ENCODE peak calls at places on chromosomes 5 and 9, in four cellular contexts. H is K562, N is HCT116, O is HepG2. B is an unnamed sample. For H3K4me1, the result is how much of the 10 kb centered on the place peaks cover.

GRCh38 chr5:112878760-112879159 is 17.7 kb downstream of the SRP19 start:
- DNase-seq in N (peak), H (peak), O (no peak), B (no peak)

GRCh38 chr5:83035373-83036170 is 41.6 kb downstream of the TMEM167A start:
- DNase-seq in N (no peak), H (no peak), O (no peak), B (no peak)

GRCh38 chr9:96361668-96362067 is 21.8 kb downstream of the SLC35D2 start:
- DNase-seq in O (no peak), N (no peak), H (no peak), B (no peak)

GRCh38 chr5:116740771-116741170 is 166.1 kb upstream of the SEMA6A start:
- DNase-seq in O (no peak), N (no peak), H (no peak), B (no peak)

GRCh38 chr9:16752615-16753014 is 117.9 kb downstream of the BNC2 start:
- DNase-seq in H (no peak), N (no peak), O (no peak), B (no peak)

GRCh38 chr9:137366445-137366810 is 56.5 kb downstream of the EXD3 start:
- DNase-seq in N (no peak), H (no peak), O (no peak), B (no peak)

GRCh38 chr9:133976191-133976861 is 15.8 kb downstream of the VAV2 start:
- DNase-seq in H (no peak), O (no peak), N (no peak), B (no peak)

GRCh38 chr5:78746990-78747389 is 98.4 kb upstream of the LHFPL2 start:
- DNase-seq in H (no peak), N (no peak), O (no peak), B (no peak)

GRCh38 chr5:51225671-51226419 is 157.4 kb upstream of the ISL1 start:
- DNase-seq in N (no peak), O (no peak), H (no peak), B (no peak)

GRCh38 chr5:82351754-82352145 is 73.6 kb upstream of the RPS23 start:
- DNase-seq in N (peak), O (peak), H (peak), B (peak)

GRCh38 chr9:88945636-88946333 is 45.5 kb upstream of the S1PR3 start:
- DNase-seq in H (no peak), O (no peak), N (no peak), B (no peak)

GRCh38 chr5:141149812-141150211 is at the start of gene PCDHB6:
- DNase-seq in N (no peak), O (peak), H (no peak), B (no peak)

GRCh38 chr5:115602585-115603125 is 376 bp upstream of the TICAM2 start:
- DNase-seq in N (no peak), H (no peak), O (no peak), B (no peak)

GRCh38 chr9:81789751-81790150 is 100.4 kb upstream of the TLE1 start:
- DNase-seq in H (no peak), N (no peak), O (no peak), B (no peak)

GRCh38 chr5:138111937-138112336 is 27.3 kb downstream of the NME5 start:
- DNase-seq in N (no peak), O (no peak), H (no peak), B (no peak)

GRCh38 chr5:135141303-135142268 is 107.6 kb upstream of the PITX1 start:
- DNase-seq in N (peak), H (peak), O (peak), B (no peak)

GRCh38 chr9:110316255-110316921 is 21.3 kb downstream of the TXNDC8 start:
- DNase-seq in O (no peak), N (no peak), H (no peak), B (no peak)

GRCh38 chr9:101477736-101478135 is 42.2 kb upstream of the ALDOB start:
- DNase-seq in O (no peak), H (no peak), N (no peak), B (no peak)

GRCh38 chr9:10661994-10662393 is 49.2 kb upstream of the PTPRD start:
- DNase-seq in N (no peak), H (no peak), O (no peak), B (no peak)

GRCh38 chr9:83537331-83538171 is 650 bp downstream of the FRMD3 start:
- DNase-seq in O (no peak), H (no peak), N (no peak), B (no peak)

GRCh38 chr5:126745259-126745992 is 31.5 kb upstream of the LMNB1 start:
- DNase-seq in N (no peak), H (no peak), O (no peak), B (no peak)

GRCh38 chr9:96417610-96418073 is 528 bp downstream of the ZNF367 start:
- DNase-seq in N (no peak), O (no peak), H (no peak), B (no peak)

GRCh38 chr5:167982-168660 is 23.2 kb upstream of the LRRC14B start:
- DNase-seq in H (no peak), O (no peak), N (no peak), B (no peak)

GRCh38 chr5:113090336-113091106 is 113.9 kb downstream of the DCP2 start:
- DNase-seq in O (no peak), H (no peak), N (no peak), B (no peak)

GRCh38 chr5:54309751-54310432 is 481 bp downstream of the ARL15 start:
- DNase-seq in N (no peak), O (no peak), H (no peak), B (no peak)

GRCh38 chr5:115807654-115808052 is 8.8 kb downstream of the CDO1 start:
- DNase-seq in O (no peak), H (no peak), N (no peak), B (no peak)

GRCh38 chr9:92983984-92984589 is 36.8 kb downstream of the FGD3 start:
- DNase-seq in H (no peak), O (no peak), N (peak), B (no peak)

GRCh38 chr9:91746904-91747303 is 203.1 kb downstream of the ROR2 start:
- DNase-seq in N (no peak), H (no peak), O (no peak), B (no peak)

GRCh38 chr5:173730610-173731302 is 114.3 kb upstream of the BOD1 start:
- DNase-seq in N (no peak), H (no peak), O (no peak), B (no peak)

GRCh38 chr9:129278391-129279237 is 100.6 kb upstream of the IER5L start:
- DNase-seq in H (peak), N (peak), O (no peak), B (no peak)

GRCh38 chr5:80318212-80318611 is 1.6 kb upstream of the SPZ1 start:
- DNase-seq in H (no peak), N (no peak), O (no peak), B (no peak)

GRCh38 chr5:76383126-76383825 is 19.8 kb upstream of the IQGAP2 start:
- DNase-seq in N (no peak), O (no peak), H (no peak), B (no peak)

GRCh38 chr9:127197186-127197860 is 67.3 kb upstream of the GARNL3 start:
- DNase-seq in N (no peak), O (peak), H (no peak), B (no peak)

GRCh38 chr5:54785729-54786548 is 199.5 kb downstream of the ESM1 start:
- DNase-seq in O (no peak), N (no peak), H (peak), B (no peak)

GRCh38 chr5:171966270-171966669 is 40.2 kb downstream of the FBXW11 start:
- DNase-seq in N (no peak), O (no peak), H (no peak), B (no peak)
- H3K4me1 ChIP-seq in N (under half), O (under half), H (under half), B (under half)

GRCh38 chr5:179118338-179118737 is 58.2 kb downstream of the ZNF354C start:
- DNase-seq in O (no peak), H (no peak), N (no peak), B (no peak)

GRCh38 chr5:179113945-179114641 is 53.9 kb downstream of the ZNF354C start:
- DNase-seq in O (no peak), H (no peak), N (no peak), B (no peak)

GRCh38 chr5:179115307-179115706 is 55.1 kb downstream of the ZNF354C start:
- DNase-seq in O (no peak), N (no peak), H (no peak), B (no peak)

GRCh38 chr5:179114756-179115155 is 54.6 kb downstream of the ZNF354C start:
- DNase-seq in H (no peak), O (no peak), N (no peak), B (no peak)

DNA sequence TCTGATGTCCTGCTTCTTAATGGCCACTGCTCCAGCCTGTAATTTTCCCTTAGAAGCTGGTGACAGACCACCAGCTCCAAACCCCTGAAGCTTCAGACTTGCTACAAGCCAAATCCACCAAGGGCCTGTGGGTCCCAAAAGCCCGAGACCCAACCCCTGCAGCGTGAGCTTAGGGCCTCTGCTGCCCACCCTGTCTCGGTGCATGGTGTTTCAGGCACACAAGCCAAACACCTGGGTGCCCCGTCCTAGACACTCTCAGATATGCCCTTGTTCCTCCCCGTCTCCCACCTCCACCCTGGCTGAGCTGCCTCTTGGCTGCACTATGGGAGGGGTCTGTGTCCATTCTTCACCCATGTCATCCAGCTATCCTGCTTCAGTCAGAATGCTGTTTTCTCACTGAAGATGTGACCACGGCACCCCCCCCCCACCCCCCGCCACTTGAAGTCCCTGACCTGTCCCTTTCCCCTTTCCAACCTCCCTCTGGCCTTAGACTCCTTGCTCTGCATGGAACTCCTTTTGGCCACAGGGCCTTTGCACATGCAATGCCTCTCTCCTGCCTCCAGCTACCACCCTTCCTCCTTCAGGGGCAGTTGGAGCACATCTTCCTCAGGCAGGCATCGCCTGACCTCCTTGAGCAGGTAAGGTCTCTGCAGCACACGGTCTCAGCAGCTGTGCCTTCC is 55.8 kb downstream of the ZNF354C start:
- DNase-seq in O (no peak), N (no peak), H (no peak), B (no peak)
- TF ChIP-seq TCF7L2 in O (no peak), N (no peak), H (no peak), B (no peak)

DNA sequence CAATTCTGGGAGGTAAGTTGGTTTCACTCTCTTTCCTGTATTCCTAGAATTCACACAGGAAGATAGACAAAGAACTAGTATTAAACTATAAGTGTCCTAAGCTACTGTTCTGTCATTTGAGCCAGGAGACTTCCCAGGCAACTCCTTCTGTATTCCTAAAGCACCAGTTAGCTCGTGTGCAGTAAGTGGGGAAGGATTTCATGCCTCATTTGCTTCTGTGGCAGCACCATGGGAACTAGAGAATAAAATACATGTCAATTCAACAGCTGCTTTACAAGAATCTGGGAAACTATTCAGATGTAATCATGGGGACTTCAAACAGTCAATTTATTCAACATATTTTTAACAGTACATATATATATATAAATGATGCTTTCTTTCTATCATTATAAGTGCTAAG is 762.3 kb downstream of the PRELID2 start:
- DNase-seq in O (no peak), H (no peak), N (no peak), B (no peak)
- TF ChIP-seq REST in O (no peak), H (no peak), N (no peak), B (no peak)

GRCh38 chr9:75142208-75142607 is 53.9 kb downstream of the OSTF1 start:
- DNase-seq in H (no peak), N (no peak), O (no peak), B (no peak)

GRCh38 chr9:75140261-75140660 is 51.9 kb downstream of the OSTF1 start:
- DNase-seq in O (no peak), H (no peak), N (no peak), B (no peak)

GRCh38 chr9:75138260-75139040 is 50.1 kb downstream of the OSTF1 start:
- DNase-seq in H (no peak), O (no peak), N (no peak), B (no peak)

GRCh38 chr9:75134495-75134894 is 46.2 kb downstream of the OSTF1 start:
- DNase-seq in O (no peak), N (no peak), H (no peak), B (no peak)

GRCh38 chr9:75139201-75139600 is 50.9 kb downstream of the OSTF1 start:
- DNase-seq in N (no peak), H (no peak), O (no peak), B (no peak)
- H3K4me1 ChIP-seq in N (under half), H (under half), O (under half), B (under half)

DNA sequence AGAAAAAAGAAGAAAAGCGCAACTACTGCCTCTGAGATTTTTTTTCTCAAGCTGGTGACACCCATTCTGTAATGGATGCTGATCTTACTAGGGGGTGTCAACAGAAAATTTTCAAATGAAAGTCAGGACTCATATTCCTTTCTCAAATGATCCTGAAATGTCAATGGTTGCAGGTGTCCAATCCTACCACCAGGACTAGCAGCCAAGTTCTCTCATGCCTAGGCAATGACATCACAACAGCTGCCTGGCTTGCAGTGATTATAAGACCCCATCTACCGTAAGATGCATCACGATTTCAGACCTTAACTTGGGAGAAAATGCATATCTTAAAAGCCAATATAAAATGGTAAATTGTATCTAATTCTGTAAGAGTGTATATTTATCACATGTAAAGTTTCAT is 104.6 kb downstream of the DENND1A start:
- DNase-seq in O (peak), N (no peak), H (peak), B (no peak)
- TF ChIP-seq TCF7L2 in O (no peak), N (no peak), H (no peak), B (no peak)

GRCh38 chr5:150081541-150082283 is 4.6 kb downstream of the CSF1R start:
- DNase-seq in N (no peak), H (no peak), O (no peak), B (no peak)
- TF ChIP-seq REST in N (no peak), H (no peak), O (no peak), B (no peak)

GRCh38 chr9:79665926-79666325 is 94.2 kb downstream of the TLE4 start:
- DNase-seq in O (no peak), H (no peak), N (no peak), B (no peak)

GRCh38 chr9:79663878-79664277 is 92.1 kb downstream of the TLE4 start:
- DNase-seq in H (no peak), O (no peak), N (no peak), B (no peak)

GRCh38 chr9:79664375-79664825 is 92.6 kb downstream of the TLE4 start:
- DNase-seq in N (no peak), O (no peak), H (no peak), B (no peak)

GRCh38 chr9:79663299-79663698 is 91.5 kb downstream of the TLE4 start:
- DNase-seq in O (no peak), H (no peak), N (no peak), B (no peak)

DNA sequence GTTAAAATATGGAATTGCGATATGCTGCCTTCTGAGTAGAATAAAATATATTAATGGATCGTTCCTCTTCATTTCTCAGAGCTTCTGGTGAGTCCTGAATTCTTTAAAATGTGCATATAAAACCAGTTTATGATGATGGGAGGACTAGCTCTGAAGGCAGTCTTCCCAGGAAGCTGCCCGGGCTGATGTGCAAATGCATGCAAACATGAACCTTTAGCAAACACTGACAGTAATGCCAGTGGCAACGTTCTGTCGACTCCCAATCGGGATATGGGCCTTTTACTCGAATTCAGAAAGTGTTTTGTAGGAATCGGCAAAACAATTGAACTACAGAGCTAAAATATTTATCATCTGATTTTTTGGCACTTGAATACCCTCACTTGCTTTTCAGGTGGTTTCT is 93.6 kb downstream of the TLE4 start:
- DNase-seq in N (no peak), O (no peak), H (no peak), B (no peak)
- H3K4me1 ChIP-seq in N (under half), O (under half), H (under half), B (under half)

DNA sequence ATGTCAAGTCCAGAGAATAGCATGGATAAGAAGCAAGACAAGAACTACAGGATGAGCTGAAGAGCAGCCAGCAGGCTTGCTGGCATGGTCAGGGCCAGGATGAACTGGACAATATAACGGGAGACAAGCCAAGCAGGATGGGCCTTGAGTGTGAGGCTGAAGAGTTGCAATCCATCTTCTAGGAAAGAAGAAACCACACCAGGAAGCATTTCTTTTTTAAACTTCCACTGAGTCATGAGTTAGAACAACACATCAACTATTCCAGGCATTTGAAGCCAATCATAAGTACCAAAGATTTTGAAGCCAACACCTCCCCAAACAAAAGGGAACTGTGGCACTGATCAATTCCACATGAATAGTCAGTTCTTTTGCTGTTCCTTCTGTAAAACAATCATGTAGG is 27.3 kb downstream of the SLC31A2 start:
- DNase-seq in O (no peak), N (no peak), H (no peak), B (no peak)
- TF ChIP-seq TCF7L2 in O (no peak), N (no peak), H (no peak), B (no peak)

GRCh38 chr5:145793574-145793973 is 41.6 kb downstream of the PRELID2 start:
- DNase-seq in N (no peak), O (no peak), H (no peak), B (no peak)
- TF ChIP-seq REST in N (peak), O (peak), H (no peak), B (peak)